ENCODE peak calls at places on chromosomes 4 and X, in five cellular contexts. H is hypothalamus; R is activated T-helper 1 cell treated with anti-CD3 and anti-CD28 coated beads, Interleukin-12 subunit alpha, Interleukin-12 subunit beta, Interleukin-2, Interleukin-4 antibody, amounts not matched to agents 30 ng/mL and 10 ng/mL and 1 ng/mL, durations not matched to agents 14 hours and 24 hours and 36 hours; Y is germinal center; U is EL. Z is an unnamed sample.

GRCh38 chr4:7890635-7891393 is 48.8 kb downstream of the AFAP1 start:
- DNase-seq in H (no peak), U (peak), R (no peak), Y (no peak), Z (peak)

GRCh38 chr4:125444166-125444565 is 129.4 kb downstream of the FAT4 start:
- DNase-seq in R (no peak), H (no peak), Y (no peak), U (no peak), Z (no peak)

GRCh38 chrX:125646195-125646594 is 326.5 kb downstream of the TEX13C start:
- DNase-seq in R (no peak), U (no peak), Y (no peak), H (no peak), Z (no peak)

GRCh38 chr4:141576585-141577110 is 59.7 kb upstream of the IL15 start:
- DNase-seq in Y (no peak), U (no peak), H (no peak), R (no peak), Z (no peak)

GRCh38 chrX:19904778-19905367 is 17.5 kb upstream of the SH3KBP1 start:
- DNase-seq in Y (peak), H (no peak), R (no peak), U (peak), Z (no peak)

GRCh38 chr4:139922625-139923024 is 231.4 kb downstream of the MAML3 start:
- DNase-seq in H (no peak), U (peak), Y (no peak), R (no peak), Z (no peak)

GRCh38 chr4:3204021-3204431 is 44.9 kb upstream of the MSANTD1 start:
- DNase-seq in Y (no peak), U (peak), R (no peak), H (no peak), Z (no peak)

GRCh38 chr4:77615153-77615552 is 9.5 kb downstream of the CXCL13 start:
- DNase-seq in R (no peak), U (no peak), Y (no peak), H (no peak), Z (no peak)

GRCh38 chr4:176817222-176817621 is 24.5 kb upstream of the VEGFC start:
- DNase-seq in Y (no peak), H (no peak), U (no peak), R (no peak), Z (no peak)

GRCh38 chrX:141375011-141375730 is 132.9 kb upstream of the SPANXC start:
- DNase-seq in H (no peak), U (no peak), R (no peak), Y (no peak), Z (no peak)

Z was measured in T1000.